ENCODE peak calls at places on chromosomes 7 and 10, in six cellular contexts. W is fibroblast of pulmonary artery, F is fibroblast of lung, D is PC-9, Q is endothelial cell of umbilical vein, R is tibial artery. E is an unnamed sample.

GRCh38 chr10:106863549-106863948 is 301.0 kb downstream of the SORCS1 start:
- DNase-seq in R (no peak), D (no peak), W (no peak), F (no peak), Q (no peak), E (no peak)

GRCh38 chr10:121654021-121654545 is 55.8 kb upstream of the FGFR2 start:
- DNase-seq in W (no peak), F (no peak), D (no peak), Q (no peak), R (no peak), E (no peak)

GRCh38 chr10:17144757-17145156 is 15.1 kb upstream of the CUBN start:
- DNase-seq in F (peak; percentile 15), D (no peak), W (no peak), R (no peak), Q (no peak), E (no peak)

GRCh38 chr10:67452892-67453291 is 243.1 kb downstream of the CTNNA3 start:
- DNase-seq in W (no peak), R (no peak), F (no peak), Q (no peak), D (no peak), E (no peak)

GRCh38 chr10:97433430-97434001 is 7.5 kb downstream of the PGAM1 start:
- DNase-seq in R (no peak), Q (no peak), F (no peak), W (no peak), D (no peak), E (no peak)

GRCh38 chr7:45080265-45080957 is 8.4 kb downstream of the NACAD start:
- DNase-seq in W (no peak), D (no peak), R (no peak), Q (no peak), F (no peak), E (no peak)

GRCh38 chr7:73307436-73307835 is 1.2 kb downstream of the NSUN5 start:
- DNase-seq in W (no peak), D (no peak), Q (no peak), F (no peak), R (no peak), E (no peak)

GRCh38 chr7:8362723-8363369 is 70.6 kb upstream of the NXPH1 start:
- DNase-seq in D (no peak), F (no peak), R (no peak), W (no peak), Q (no peak), E (no peak)

GRCh38 chr10:127612-128432 is 7.4 kb upstream of the ZMYND11 start:
- DNase-seq in W (no peak), F (no peak), R (peak; percentile 41), Q (peak; percentile 77), D (no peak), E (no peak)

GRCh38 chr7:5296627-5297226 is 14.0 kb downstream of the SLC29A4 start:
- DNase-seq in R (no peak), F (no peak), W (no peak), D (no peak), Q (peak; percentile 13), E (peak; percentile 7)

GRCh38 chr10:73965890-73966768 is 31.8 kb upstream of the VCL start:
- DNase-seq in W (peak; percentile 99), Q (peak; percentile 94), R (peak; percentile 86), D (peak; percentile 99), F (peak; percentile 100), E (no peak)

GRCh38 chr7:98137826-98138151 is 31.1 kb downstream of the LMTK2 start:
- DNase-seq in W (no peak), Q (no peak), R (no peak), D (no peak), F (no peak), E (no peak)

GRCh38 chr10:75335191-75335590 is 66.4 kb downstream of the ZNF503 start:
- DNase-seq in R (no peak), F (peak; percentile 31), Q (no peak), W (no peak), D (no peak), E (no peak)

GRCh38 chr10:12588091-12588850 is 238.9 kb downstream of the CAMK1D start:
- DNase-seq in R (no peak), F (no peak), D (peak; percentile 69), W (no peak), Q (no peak), E (no peak)

GRCh38 chr10:118311505-118311904 is 30.6 kb downstream of the FAM204A start:
- DNase-seq in F (no peak), R (no peak), D (no peak), Q (no peak), W (no peak), E (no peak)

GRCh38 chr10:60817135-60817805 is 39.0 kb downstream of the CDK1 start:
- DNase-seq in F (no peak), D (no peak), R (peak; percentile 38), W (peak; percentile 26), Q (no peak), E (no peak)

GRCh38 chr7:132256721-132257212 is 319.5 kb downstream of the PLXNA4 start:
- DNase-seq in R (no peak), W (no peak), Q (no peak), F (no peak), D (no peak), E (no peak)

GRCh38 chr7:158603773-158604755 is 16.4 kb upstream of the PTPRN2 start:
- DNase-seq in D (no peak), F (no peak), W (no peak), R (no peak), Q (no peak), E (no peak)

GRCh38 chr7:84204655-84205054 is 10.1 kb upstream of the SEMA3A start:
- DNase-seq in R (no peak), D (no peak), F (peak; percentile 84), Q (no peak), W (no peak), E (no peak)

GRCh38 chr10:121459765-121460453 is 138.3 kb downstream of the FGFR2 start:
- DNase-seq in Q (no peak), D (no peak), W (no peak), R (no peak), F (no peak), E (no peak)

GRCh38 chr7:148927141-148927540 is 43.0 kb upstream of the EZH2 start:
- DNase-seq in W (no peak), D (no peak), F (no peak), Q (no peak), R (no peak), E (no peak)

GRCh38 chr7:123265853-123266252 is 66.1 kb upstream of the SLC13A1 start:
- DNase-seq in W (no peak), R (no peak), Q (no peak), D (no peak), F (no peak), E (no peak)

GRCh38 chr7:79471283-79471682 is 17.8 kb upstream of the MAGI2 start:
- DNase-seq in D (no peak), R (no peak), F (no peak), Q (peak; percentile 20), W (no peak), E (no peak)

DNA sequence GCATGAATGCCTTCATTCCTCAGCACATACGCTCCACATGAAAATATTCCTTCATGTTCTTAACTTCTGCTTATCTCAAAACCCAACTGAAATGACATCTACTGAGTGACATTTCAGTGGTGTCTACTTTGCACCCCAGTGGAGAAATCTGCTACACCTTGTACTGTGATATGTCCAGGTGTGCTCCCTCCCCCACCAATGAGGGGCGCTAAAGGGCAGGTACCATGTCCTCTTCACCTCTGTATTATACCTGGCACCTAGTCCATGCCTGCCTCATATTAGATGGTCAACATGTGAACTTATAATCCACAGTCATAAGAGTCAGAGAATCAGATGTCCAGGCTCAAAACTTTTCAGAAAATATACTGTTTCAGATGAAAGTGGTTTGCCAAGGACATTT is 2.1 kb downstream of the PAXIP1 start:
- DNase-seq in D (no peak), F (no peak), R (no peak), W (no peak), Q (no peak), E (no peak)
- TF ChIP-seq CTCF in D (peak; percentile 34), F (no peak), R (no peak), W (no peak), Q (no peak), E (peak; percentile 8)

GRCh38 chr10:71888623-71889387 is 37.8 kb upstream of the PSAP start:
- DNase-seq in W (peak; percentile 85), F (peak; percentile 95), D (peak; percentile 81), R (peak; percentile 89), Q (peak; percentile 74), E (no peak)
- H3K4me3 ChIP-seq in W (peak overlapping the region; percentile 60), F (peak overlapping the region; percentile 57), D (peak overlapping the region; percentile 67), R (peak overlapping the region; percentile 49), Q (peak overlapping the region; percentile 36), E (peak overlapping the region; percentile 55)

DNA sequence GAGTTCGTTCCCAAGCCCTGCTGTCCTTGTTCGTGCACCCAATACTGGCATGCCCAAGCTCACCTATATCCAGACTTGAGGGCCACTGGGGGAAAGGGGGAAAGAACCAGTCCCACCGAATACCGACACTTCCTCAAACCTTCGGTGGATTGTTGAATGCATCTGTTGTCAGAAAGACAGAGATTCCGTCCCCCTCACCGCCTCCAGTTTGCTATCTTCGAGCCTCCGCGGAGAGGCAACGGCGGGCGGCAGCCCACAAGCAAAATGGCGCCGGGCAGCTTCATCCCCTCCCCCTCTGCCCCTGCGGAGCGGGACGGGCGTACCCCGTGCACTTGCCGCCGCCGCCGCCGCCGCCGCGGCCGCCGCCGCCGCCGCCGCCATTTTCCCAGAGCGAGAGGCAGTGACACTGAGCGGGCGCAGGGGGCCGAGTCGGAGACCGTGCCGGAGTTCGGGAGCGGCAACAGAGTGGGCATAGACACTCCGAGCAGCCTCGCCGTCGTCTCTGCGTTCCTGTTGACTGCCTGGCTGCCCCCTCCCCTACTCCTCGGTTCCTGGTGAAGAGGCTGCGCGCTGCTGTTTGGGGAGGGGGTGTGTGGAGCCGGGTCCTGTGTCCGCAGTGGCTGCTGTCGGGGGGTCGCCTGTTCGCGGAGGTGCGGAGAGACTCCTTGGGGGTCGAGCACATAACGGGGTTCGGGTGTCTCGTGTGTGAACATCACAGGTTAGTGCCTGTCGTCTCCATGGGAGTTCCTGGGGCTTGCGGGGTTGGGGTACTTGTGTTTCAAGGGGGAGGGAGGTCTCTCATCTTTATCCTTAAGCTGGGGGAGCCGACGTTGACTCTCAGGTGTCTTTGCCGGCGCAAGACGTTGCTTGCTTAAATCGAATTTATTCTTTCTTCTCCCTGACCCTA is at the start of gene KMT2E:
- DNase-seq in R (peak; percentile 86), F (peak; percentile 83), D (peak; percentile 61), Q (peak; percentile 79), W (peak; percentile 87), E (peak; percentile 47)
- TF ChIP-seq CTCF in R (no peak), F (peak; percentile 9), D (no peak), Q (peak; percentile 13), W (no peak), E (no peak)

DNA sequence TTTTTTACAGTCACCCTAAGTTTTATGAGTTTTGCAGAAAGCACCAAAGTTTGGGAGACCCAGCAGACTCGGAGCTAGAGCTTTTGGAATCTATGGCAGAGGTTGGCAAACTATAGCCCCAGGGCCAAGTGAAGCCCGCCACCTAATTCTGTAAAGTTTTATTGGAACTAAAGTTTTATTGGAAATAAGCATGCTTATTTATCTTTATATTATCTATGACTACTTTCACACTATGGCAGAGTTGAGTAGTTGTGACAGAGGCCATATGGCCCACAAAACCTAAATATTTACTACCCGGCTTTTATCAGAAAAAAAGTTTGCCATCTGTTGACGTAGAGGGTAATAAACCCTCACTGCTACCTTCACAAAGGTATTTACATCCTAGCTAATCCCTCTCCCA is 267.6 kb downstream of the GPAM start:
- DNase-seq in W (no peak), D (no peak), R (no peak), Q (no peak), F (no peak), E (peak; percentile 92)
- H3K4me3 ChIP-seq in W (no peak overlapping the region), D (no peak overlapping the region), R (no peak overlapping the region), Q (no peak overlapping the region), F (no peak overlapping the region), E (no peak overlapping the region)

E was measured in LNCaP clone FGC.